ENCODE peak calls at places on chromosomes 1 and 21, in six cellular contexts. E, H, I, Y, M and P are unnamed samples. For H3K4me1, the result is how much of the 10 kb centered on the place peaks cover.

GRCh38 chr1:174954686-174955669 is 44.8 kb upstream of the CACYBP start:
- DNase-seq in H (peak), E (no peak), I (no peak), M (no peak), Y (no peak), P (no peak)

GRCh38 chr1:44817771-44818495 is 9.6 kb downstream of the BTBD19 start:
- DNase-seq in E (peak), I (no peak), Y (peak), H (no peak), M (no peak), P (peak)

GRCh38 chr1:94024109-94024792 is 96.7 kb downstream of the ABCA4 start:
- DNase-seq in M (no peak), I (no peak), H (no peak), E (no peak), Y (no peak), P (no peak)

GRCh38 chr21:44082648-44083436 is 24.4 kb upstream of the PWP2 start:
- DNase-seq in H (no peak), E (no peak), I (no peak), Y (no peak), M (peak), P (no peak)

GRCh38 chr1:228281631-228282328 is 73.9 kb downstream of the OBSCN start:
- DNase-seq in Y (peak), M (no peak), H (no peak), I (no peak), E (peak), P (no peak)

GRCh38 chr21:21622460-21623234 is 624.4 kb downstream of the NCAM2 start:
- DNase-seq in Y (no peak), I (no peak), M (no peak), E (no peak), H (no peak), P (no peak)

GRCh38 chr1:229230893-229231753 is 39.8 kb upstream of the RAB4A start:
- DNase-seq in I (no peak), H (no peak), M (peak), E (no peak), Y (no peak), P (no peak)

GRCh38 chr21:36610201-36610600 is 88.7 kb upstream of the SIM2 start:
- DNase-seq in I (no peak), M (no peak), H (peak), Y (no peak), E (no peak), P (no peak)

GRCh38 chr1:27074175-27074780 is 61.6 kb upstream of the TENT5B start:
- DNase-seq in I (no peak), H (no peak), M (no peak), E (no peak), Y (no peak), P (no peak)

GRCh38 chr1:212368073-212368484 is 46.6 kb downstream of the PACC1 start:
- DNase-seq in E (peak), M (peak), H (peak), Y (no peak), I (peak), P (peak)

GRCh38 chr1:22588899-22589422 is 25.7 kb downstream of the EPHA8 start:
- DNase-seq in Y (peak), E (no peak), I (no peak), M (no peak), H (no peak), P (no peak)

GRCh38 chr21:39321424-39321823 is 8.0 kb upstream of the BRWD1 start:
- DNase-seq in E (no peak), H (no peak), M (no peak), Y (no peak), I (no peak), P (no peak)

GRCh38 chr1:161710562-161710961 is 3.5 kb downstream of the FCRLA start:
- DNase-seq in I (no peak), M (no peak), H (peak), E (no peak), Y (no peak), P (no peak)

GRCh38 chr1:13992489-13993285 is 292.7 kb downstream of the PRDM2 start:
- DNase-seq in Y (no peak), I (no peak), E (no peak), M (no peak), H (no peak), P (no peak)

GRCh38 chr21:34603002-34603709 is 11.8 kb downstream of the RCAN1 start:
- DNase-seq in H (peak), E (peak), M (no peak), I (no peak), Y (peak), P (peak)

GRCh38 chr1:1024421-1025415 is 4.8 kb downstream of the AGRN start:
- DNase-seq in E (no peak), Y (no peak), I (no peak), M (peak), H (no peak), P (peak)

GRCh38 chr1:89068291-89068690 is 3.3 kb upstream of the GBP1 start:
- DNase-seq in M (no peak), H (peak), Y (no peak), E (no peak), I (no peak), P (no peak)

GRCh38 chr1:186206046-186206564 is 168.9 kb downstream of the TPR start:
- DNase-seq in E (no peak), H (no peak), Y (no peak), I (no peak), M (no peak), P (no peak)

GRCh38 chr1:76314730-76315129 is 240.2 kb downstream of the ST6GALNAC3 start:
- DNase-seq in Y (no peak), H (no peak), E (no peak), I (no peak), M (no peak), P (no peak)

GRCh38 chr1:19087737-19088594 is 122.1 kb downstream of the UBR4 start:
- DNase-seq in M (no peak), Y (no peak), I (no peak), E (no peak), H (no peak), P (no peak)

GRCh38 chr1:160681067-160681890 is 30.3 kb downstream of the CD48 start:
- DNase-seq in M (peak), Y (peak), I (peak), E (peak), H (no peak), P (no peak)

GRCh38 chr1:153783233-153784190 is 8.3 kb downstream of the SLC27A3 start:
- DNase-seq in H (peak), M (no peak), Y (peak), I (peak), E (peak), P (peak)

GRCh38 chr1:84780000-84780716 is 89.9 kb upstream of the SSX2IP start:
- DNase-seq in Y (no peak), H (peak), I (no peak), M (no peak), E (no peak), P (no peak)

GRCh38 chr1:228985661-228986060 is 250.4 kb downstream of the RHOU start:
- DNase-seq in Y (no peak), M (no peak), H (no peak), I (no peak), E (no peak), P (no peak)

GRCh38 chr1:1921459-1921862 is 2.4 kb upstream of the TMEM52 start:
- DNase-seq in E (peak), I (no peak), Y (peak), M (no peak), H (no peak), P (peak)

GRCh38 chr1:150841626-150842025 is 33.6 kb upstream of the CTSK start:
- DNase-seq in H (no peak), M (no peak), E (no peak), Y (no peak), I (peak), P (no peak)

GRCh38 chr1:60935599-60935990 is 146.8 kb upstream of the NFIA start:
- DNase-seq in H (no peak), E (no peak), M (no peak), Y (no peak), I (no peak), P (no peak)

GRCh38 chr1:95086949-95087533 is 14.3 kb upstream of the ALG14 start:
- DNase-seq in Y (no peak), M (no peak), I (no peak), E (no peak), H (peak), P (no peak)

GRCh38 chr1:115301438-115302020 is 36.5 kb downstream of the NGF start:
- DNase-seq in M (no peak), E (no peak), I (no peak), H (no peak), Y (no peak), P (no peak)

GRCh38 chr1:156118175-156118868 is 3.8 kb downstream of the LMNA start:
- DNase-seq in E (peak), I (no peak), H (no peak), Y (peak), M (no peak), P (peak)

GRCh38 chr1:86365890-86366289 is 30.2 kb downstream of the ODF2L start:
- DNase-seq in I (no peak), Y (no peak), H (no peak), E (no peak), M (no peak), P (no peak)
- H3K4me3 ChIP-seq in I (no peak), Y (no peak), H (no peak), E (no peak), M (no peak), P (no peak)

GRCh38 chr1:235006132-235006721 is 122.4 kb downstream of the TOMM20 start:
- DNase-seq in E (no peak), M (no peak), I (no peak), H (no peak), Y (no peak), P (no peak)
- H3K4me1 ChIP-seq in E (under half), M (under half), I (under half), H (under half), Y (under half), P (under half)

GRCh38 chr1:41811978-41812852 is 106.5 kb downstream of the HIVEP3 start:
- DNase-seq in Y (peak), I (peak), E (peak), H (peak), M (peak), P (no peak)

GRCh38 chr1:41810446-41810845 is 108.3 kb downstream of the HIVEP3 start:
- DNase-seq in I (peak), Y (no peak), H (peak), E (no peak), M (no peak), P (no peak)

GRCh38 chr1:41811051-41811795 is 107.5 kb downstream of the HIVEP3 start:
- DNase-seq in H (peak), I (peak), Y (no peak), M (no peak), E (no peak), P (no peak)

GRCh38 chr1:41807390-41807789 is 111.3 kb downstream of the HIVEP3 start:
- DNase-seq in M (no peak), I (no peak), Y (no peak), H (no peak), E (peak), P (no peak)

GRCh38 chr1:41809716-41810115 is 109.0 kb downstream of the HIVEP3 start:
- DNase-seq in E (no peak), M (no peak), H (no peak), I (no peak), Y (no peak), P (no peak)
- H3K27ac ChIP-seq in E (no peak), M (no peak), H (no peak), I (no peak), Y (no peak), P (no peak)

GRCh38 chr1:64962447-64962846 is 3.9 kb downstream of the JAK1 start:
- DNase-seq in M (no peak), E (no peak), H (no peak), I (peak), Y (no peak), P (no peak)
- H3K4me3 ChIP-seq in M (no peak), E (no peak), H (no peak), I (peak), Y (no peak), P (no peak)